ENCODE peak calls at places on chromosome 9, in four cellular contexts. One of them, this sample, is unnamed.

GRCh38 chr9:88678008-88678407 is 143.0 kb downstream of the NXNL2 start:
- DNase-seq in Panc1: no peak
- DNase-seq in HCT116: no peak
- DNase-seq in K562: no peak
- DNase-seq in this sample: no peak

GRCh38 chr9:7762600-7762999 is 37.0 kb downstream of the DMAC1 start:
- DNase-seq in Panc1: no peak
- DNase-seq in K562: no peak
- DNase-seq in HCT116: no peak
- DNase-seq in this sample: no peak

GRCh38 chr9:87684627-87685204 is 41.2 kb upstream of the CTSL start:
- DNase-seq in K562: peak; percentile 60
- DNase-seq in HCT116: peak; percentile 15
- DNase-seq in Panc1: no peak
- DNase-seq in this sample: peak; percentile 19

GRCh38 chr9:130868230-130868629 is 28.4 kb downstream of the QRFP start:
- DNase-seq in HCT116: no peak
- DNase-seq in K562: peak; percentile 61
- DNase-seq in Panc1: no peak
- DNase-seq in this sample: no peak

GRCh38 chr9:88820055-88820454 is 171.2 kb upstream of the S1PR3 start:
- DNase-seq in Panc1: no peak
- DNase-seq in HCT116: no peak
- DNase-seq in K562: no peak
- DNase-seq in this sample: no peak

GRCh38 chr9:97514531-97514930 is 13.1 kb downstream of the TMOD1 start:
- DNase-seq in Panc1: no peak
- DNase-seq in HCT116: no peak
- DNase-seq in K562: no peak
- DNase-seq in this sample: no peak

GRCh38 chr9:91207889-91208651 is 153.6 kb downstream of the AUH start:
- DNase-seq in HCT116: no peak
- DNase-seq in Panc1: no peak
- DNase-seq in K562: no peak
- DNase-seq in this sample: peak; percentile 88

GRCh38 chr9:105964171-105964570 is 269.8 kb downstream of the TMEM38B start:
- DNase-seq in Panc1: no peak
- DNase-seq in K562: no peak
- DNase-seq in HCT116: no peak
- DNase-seq in this sample: no peak

GRCh38 chr9:534886-535285 is 306.6 kb upstream of the DMRT1 start:
- DNase-seq in Panc1: no peak
- DNase-seq in HCT116: no peak
- DNase-seq in K562: no peak
- DNase-seq in this sample: no peak

GRCh38 chr9:115808695-115809094 is 344.9 kb upstream of the PAPPA start:
- DNase-seq in HCT116: no peak
- DNase-seq in Panc1: no peak
- DNase-seq in K562: no peak
- DNase-seq in this sample: no peak

GRCh38 chr9:136436055-136436634 is 3.5 kb downstream of the INPP5E start:
- DNase-seq in K562: no peak
- DNase-seq in HCT116: no peak
- DNase-seq in Panc1: no peak
- DNase-seq in this sample: no peak
- TF ChIP-seq TCF7L2 in K562: no peak
- TF ChIP-seq TCF7L2 in HCT116: no peak
- TF ChIP-seq TCF7L2 in Panc1: no peak
- TF ChIP-seq TCF7L2 in this sample: no peak

DNA sequence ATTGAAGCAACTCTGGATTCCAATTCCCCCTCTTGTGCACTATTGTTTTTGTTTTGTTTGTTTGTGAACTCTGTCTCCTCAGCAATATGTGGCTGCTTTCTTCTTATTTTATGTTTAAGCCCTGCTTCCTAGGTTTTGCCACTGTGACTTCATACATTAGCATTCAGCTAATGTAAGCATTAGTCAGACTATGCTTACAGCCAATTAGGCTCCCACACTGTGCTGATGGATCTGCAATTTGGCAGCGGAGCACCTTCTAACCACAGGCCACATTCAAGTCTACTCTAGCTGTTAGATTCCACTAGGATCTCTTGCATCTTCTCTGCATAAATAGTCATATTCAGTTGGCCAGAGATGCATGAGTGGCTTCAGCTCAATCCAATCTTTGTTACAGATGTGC is 9.6 kb upstream of the BICD2 start:
- DNase-seq in Panc1: no peak
- DNase-seq in K562: no peak
- DNase-seq in HCT116: no peak
- DNase-seq in this sample: no peak
- TF ChIP-seq TCF7L2 in Panc1: no peak
- TF ChIP-seq TCF7L2 in K562: no peak
- TF ChIP-seq TCF7L2 in HCT116: no peak
- TF ChIP-seq TCF7L2 in this sample: no peak

GRCh38 chr9:126067031-126067734 is 259.4 kb upstream of the MVB12B start:
- DNase-seq in Panc1: no peak
- DNase-seq in K562: no peak
- DNase-seq in HCT116: no peak
- DNase-seq in this sample: no peak
- TF ChIP-seq TCF7L2 in Panc1: no peak
- TF ChIP-seq TCF7L2 in K562: no peak
- TF ChIP-seq TCF7L2 in HCT116: no peak
- TF ChIP-seq TCF7L2 in this sample: no peak

GRCh38 chr9:83435301-83435700 is 102.9 kb downstream of the FRMD3 start:
- DNase-seq in HCT116: no peak
- DNase-seq in K562: no peak
- DNase-seq in Panc1: no peak
- DNase-seq in this sample: no peak
- TF ChIP-seq TCF7L2 in HCT116: no peak
- TF ChIP-seq TCF7L2 in K562: no peak
- TF ChIP-seq TCF7L2 in Panc1: no peak
- TF ChIP-seq TCF7L2 in this sample: no peak

GRCh38 chr9:136835932-136836901 is 6.1 kb upstream of the AJM1 start:
- DNase-seq in HCT116: no peak
- DNase-seq in Panc1: no peak
- DNase-seq in K562: no peak
- DNase-seq in this sample: no peak
- TF ChIP-seq TCF7L2 in HCT116: no peak
- TF ChIP-seq TCF7L2 in Panc1: no peak
- TF ChIP-seq TCF7L2 in K562: no peak
- TF ChIP-seq TCF7L2 in this sample: no peak

DNA sequence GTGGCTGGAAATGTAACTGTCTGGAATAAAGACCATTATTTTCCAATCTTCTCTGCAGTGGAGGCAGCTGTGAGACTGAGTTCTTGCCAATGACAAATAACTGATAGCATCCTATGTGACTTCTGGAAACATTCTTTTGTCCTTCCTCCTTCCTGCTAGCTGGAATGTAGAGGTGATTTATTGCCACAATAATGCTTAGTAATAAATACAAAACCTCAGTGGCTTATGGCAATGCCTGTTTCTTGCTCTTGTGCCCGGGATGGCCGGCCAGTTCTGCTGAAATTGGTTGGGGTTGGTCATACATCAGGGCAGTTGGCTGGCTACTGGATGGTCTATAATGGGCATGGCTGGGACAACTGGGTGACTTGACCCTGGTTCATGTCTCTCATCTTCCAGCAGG is 12.2 kb upstream of the TEX48 start:
- DNase-seq in K562: no peak
- DNase-seq in HCT116: no peak
- DNase-seq in Panc1: no peak
- DNase-seq in this sample: no peak
- TF ChIP-seq TCF7L2 in K562: no peak
- TF ChIP-seq TCF7L2 in HCT116: no peak
- TF ChIP-seq TCF7L2 in Panc1: no peak
- TF ChIP-seq TCF7L2 in this sample: no peak

GRCh38 chr9:137967280-137967943 is 89.8 kb downstream of the CACNA1B start:
- DNase-seq in Panc1: no peak
- DNase-seq in K562: no peak
- DNase-seq in HCT116: no peak
- DNase-seq in this sample: no peak
- TF ChIP-seq TCF7L2 in Panc1: no peak
- TF ChIP-seq TCF7L2 in K562: no peak
- TF ChIP-seq TCF7L2 in HCT116: no peak
- TF ChIP-seq TCF7L2 in this sample: no peak

DNA sequence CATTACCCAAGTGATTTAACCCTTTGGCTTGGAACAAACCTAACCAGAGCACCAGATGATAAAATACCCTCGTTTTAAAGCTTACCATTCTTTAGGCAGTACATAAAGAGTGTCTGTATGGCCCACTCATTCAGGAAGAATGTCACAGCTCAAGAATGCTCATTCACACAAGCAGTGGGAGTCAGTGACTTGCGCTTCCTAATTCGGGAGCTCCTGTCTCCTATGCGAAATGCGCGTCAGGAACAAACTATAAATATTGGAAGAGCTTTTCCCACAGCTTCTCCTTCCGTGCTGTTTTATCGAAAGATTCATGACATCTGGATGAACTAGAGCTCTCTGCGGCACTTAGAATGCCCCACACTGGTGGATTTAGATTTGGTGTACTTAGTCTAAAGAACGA is 66.5 kb downstream of the NTRK2 start:
- DNase-seq in HCT116: no peak
- DNase-seq in K562: no peak
- DNase-seq in Panc1: no peak
- DNase-seq in this sample: no peak
- TF ChIP-seq TCF7L2 in HCT116: no peak
- TF ChIP-seq TCF7L2 in K562: no peak
- TF ChIP-seq TCF7L2 in Panc1: no peak
- TF ChIP-seq TCF7L2 in this sample: no peak